ENCODE peak calls at places on chromosomes 3 and 15, in four cellular contexts. One of them, this sample, is unnamed.

GRCh38 chr15:67741313-67741712 is 84.0 kb upstream of the SKOR1 start:
- DNase-seq in kidney glomerular epithelial cell: no peak
- DNase-seq in WERI-Rb-1: no peak
- DNase-seq in heart left ventricle: no peak
- DNase-seq in this sample: no peak

GRCh38 chr15:69526086-69526485 is 73.5 kb downstream of the RPLP1 start:
- DNase-seq in kidney glomerular epithelial cell: no peak
- DNase-seq in WERI-Rb-1: no peak
- DNase-seq in heart left ventricle: no peak
- DNase-seq in this sample: no peak

GRCh38 chr3:127867986-127868385 is 45.7 kb upstream of the MGLL start:
- DNase-seq in kidney glomerular epithelial cell: no peak
- DNase-seq in WERI-Rb-1: no peak
- DNase-seq in heart left ventricle: no peak
- DNase-seq in this sample: no peak

GRCh38 chr3:182544542-182544941 is 248.8 kb upstream of the ATP11B start:
- DNase-seq in kidney glomerular epithelial cell: no peak
- DNase-seq in WERI-Rb-1: no peak
- DNase-seq in heart left ventricle: no peak
- DNase-seq in this sample: no peak

GRCh38 chr3:31762016-31762764 is 218.9 kb downstream of the OSBPL10 start:
- DNase-seq in kidney glomerular epithelial cell: no peak
- DNase-seq in WERI-Rb-1: no peak
- DNase-seq in heart left ventricle: no peak
- DNase-seq in this sample: no peak

GRCh38 chr3:123105201-123106189 is 38.7 kb downstream of the PDIA5 start:
- DNase-seq in kidney glomerular epithelial cell: no peak
- DNase-seq in WERI-Rb-1: peak
- DNase-seq in heart left ventricle: no peak
- DNase-seq in this sample: no peak

GRCh38 chr3:123090700-123091585 is 24.1 kb downstream of the PDIA5 start:
- DNase-seq in kidney glomerular epithelial cell: no peak
- DNase-seq in WERI-Rb-1: peak
- DNase-seq in heart left ventricle: no peak
- DNase-seq in this sample: no peak

GRCh38 chr3:96236499-96236898 is 577.9 kb upstream of the EPHA6 start:
- DNase-seq in kidney glomerular epithelial cell: no peak
- DNase-seq in WERI-Rb-1: no peak
- DNase-seq in heart left ventricle: no peak
- DNase-seq in this sample: no peak

GRCh38 chr3:14206548-14207177 is 28.0 kb downstream of the LSM3 start:
- DNase-seq in kidney glomerular epithelial cell: no peak
- DNase-seq in WERI-Rb-1: no peak
- DNase-seq in heart left ventricle: no peak
- DNase-seq in this sample: no peak

GRCh38 chr3:180680097-180680430 is 775 bp upstream of the CCDC39 start:
- DNase-seq in kidney glomerular epithelial cell: peak
- DNase-seq in WERI-Rb-1: peak
- DNase-seq in heart left ventricle: no peak
- DNase-seq in this sample: no peak

GRCh38 chr15:83746231-83746630 is 92.3 kb downstream of the ADAMTSL3 start:
- DNase-seq in kidney glomerular epithelial cell: peak
- DNase-seq in WERI-Rb-1: no peak
- DNase-seq in heart left ventricle: no peak
- DNase-seq in this sample: no peak

GRCh38 chr15:48266029-48266428 is 59.9 kb downstream of the SLC12A1 start:
- DNase-seq in kidney glomerular epithelial cell: no peak
- DNase-seq in WERI-Rb-1: peak
- DNase-seq in heart left ventricle: no peak
- DNase-seq in this sample: no peak

GRCh38 chr3:168162172-168162571 is 66.4 kb upstream of the GOLIM4 start:
- DNase-seq in kidney glomerular epithelial cell: no peak
- DNase-seq in WERI-Rb-1: no peak
- DNase-seq in heart left ventricle: no peak
- DNase-seq in this sample: no peak

GRCh38 chr15:45200001-45200798 is 12.4 kb upstream of the SHF start:
- DNase-seq in kidney glomerular epithelial cell: peak
- DNase-seq in WERI-Rb-1: peak
- DNase-seq in heart left ventricle: peak
- DNase-seq in this sample: no peak

GRCh38 chr3:42745776-42746454 is 27.1 kb downstream of the CCDC13 start:
- DNase-seq in kidney glomerular epithelial cell: no peak
- DNase-seq in WERI-Rb-1: no peak
- DNase-seq in heart left ventricle: no peak
- DNase-seq in this sample: no peak

GRCh38 chr15:77762747-77763146 is 130.0 kb upstream of the LINGO1 start:
- DNase-seq in kidney glomerular epithelial cell: no peak
- DNase-seq in WERI-Rb-1: no peak
- DNase-seq in heart left ventricle: no peak
- DNase-seq in this sample: no peak

GRCh38 chr15:84982301-84982920 is 755 bp downstream of the PDE8A start:
- DNase-seq in kidney glomerular epithelial cell: no peak
- DNase-seq in WERI-Rb-1: no peak
- DNase-seq in heart left ventricle: peak
- DNase-seq in this sample: no peak

GRCh38 chr15:81483496-81483895 is 109.5 kb upstream of the TMC3 start:
- DNase-seq in kidney glomerular epithelial cell: no peak
- DNase-seq in WERI-Rb-1: no peak
- DNase-seq in heart left ventricle: no peak
- DNase-seq in this sample: no peak